ENCODE peak calls at places on chromosomes 6 and 20, in six cellular contexts. One of them, this sample, is unnamed.

GRCh38 chr20:48286571-48287551 is 501.6 kb upstream of the SULF2 start:
- DNase-seq in gastrocnemius medialis: no peak
- DNase-seq in stomach: no peak
- DNase-seq in heart left ventricle: no peak
- DNase-seq in HCT116: no peak
- DNase-seq in endothelial cell of umbilical vein: peak
- DNase-seq in this sample: no peak

GRCh38 chr6:29731281-29731680 is 8.0 kb downstream of the HLA-F start:
- DNase-seq in HCT116: no peak
- DNase-seq in gastrocnemius medialis: no peak
- DNase-seq in stomach: no peak
- DNase-seq in endothelial cell of umbilical vein: no peak
- DNase-seq in heart left ventricle: no peak
- DNase-seq in this sample: no peak

GRCh38 chr6:71394001-71394432 is 105.4 kb downstream of the OGFRL1 start:
- DNase-seq in heart left ventricle: no peak
- DNase-seq in endothelial cell of umbilical vein: no peak
- DNase-seq in gastrocnemius medialis: no peak
- DNase-seq in stomach: no peak
- DNase-seq in HCT116: no peak
- DNase-seq in this sample: no peak

GRCh38 chr6:144104488-144104887 is 9.1 kb upstream of the SF3B5 start:
- DNase-seq in heart left ventricle: no peak
- DNase-seq in HCT116: no peak
- DNase-seq in endothelial cell of umbilical vein: no peak
- DNase-seq in stomach: no peak
- DNase-seq in gastrocnemius medialis: no peak
- DNase-seq in this sample: no peak

GRCh38 chr20:59385461-59385860 is 85.0 kb downstream of the EDN3 start:
- DNase-seq in endothelial cell of umbilical vein: no peak
- DNase-seq in stomach: no peak
- DNase-seq in gastrocnemius medialis: no peak
- DNase-seq in heart left ventricle: no peak
- DNase-seq in HCT116: no peak
- DNase-seq in this sample: no peak

GRCh38 chr6:138622967-138623366 is 123.7 kb upstream of the NHSL1 start:
- DNase-seq in heart left ventricle: no peak
- DNase-seq in stomach: no peak
- DNase-seq in HCT116: no peak
- DNase-seq in gastrocnemius medialis: no peak
- DNase-seq in endothelial cell of umbilical vein: peak
- DNase-seq in this sample: no peak

GRCh38 chr6:2237001-2237400 is 8.4 kb downstream of the GMDS start:
- DNase-seq in stomach: no peak
- DNase-seq in gastrocnemius medialis: no peak
- DNase-seq in HCT116: no peak
- DNase-seq in heart left ventricle: no peak
- DNase-seq in endothelial cell of umbilical vein: peak
- DNase-seq in this sample: no peak

GRCh38 chr6:81067057-81067456 is 685.4 kb downstream of the TENT5A start:
- DNase-seq in gastrocnemius medialis: no peak
- DNase-seq in HCT116: no peak
- DNase-seq in endothelial cell of umbilical vein: no peak
- DNase-seq in heart left ventricle: no peak
- DNase-seq in stomach: no peak
- DNase-seq in this sample: no peak

GRCh38 chr6:124674042-124674441 is 288.2 kb upstream of the RNF217 start:
- DNase-seq in endothelial cell of umbilical vein: no peak
- DNase-seq in HCT116: no peak
- DNase-seq in gastrocnemius medialis: no peak
- DNase-seq in heart left ventricle: no peak
- DNase-seq in stomach: no peak
- DNase-seq in this sample: no peak

GRCh38 chr6:142846883-142847287 is 98.1 kb downstream of the HIVEP2 start:
- DNase-seq in endothelial cell of umbilical vein: peak
- DNase-seq in heart left ventricle: peak
- DNase-seq in HCT116: no peak
- DNase-seq in gastrocnemius medialis: peak
- DNase-seq in stomach: no peak
- DNase-seq in this sample: no peak

GRCh38 chr6:156197513-156197912 is 579.7 kb upstream of the ARID1B start:
- DNase-seq in gastrocnemius medialis: no peak
- DNase-seq in heart left ventricle: no peak
- DNase-seq in stomach: no peak
- DNase-seq in endothelial cell of umbilical vein: peak
- DNase-seq in HCT116: no peak
- DNase-seq in this sample: no peak

GRCh38 chr20:21504323-21504722 is 9.5 kb downstream of the NKX2-2 start:
- DNase-seq in stomach: no peak
- DNase-seq in gastrocnemius medialis: no peak
- DNase-seq in endothelial cell of umbilical vein: no peak
- DNase-seq in heart left ventricle: no peak
- DNase-seq in HCT116: no peak
- DNase-seq in this sample: no peak

GRCh38 chr6:10528170-10528981 is 7.2 kb downstream of the GCNT2 start:
- DNase-seq in gastrocnemius medialis: no peak
- DNase-seq in stomach: peak
- DNase-seq in endothelial cell of umbilical vein: peak
- DNase-seq in HCT116: no peak
- DNase-seq in heart left ventricle: no peak
- DNase-seq in this sample: peak

GRCh38 chr6:156699017-156699421 is 78.2 kb upstream of the ARID1B start:
- DNase-seq in HCT116: no peak
- DNase-seq in endothelial cell of umbilical vein: peak
- DNase-seq in gastrocnemius medialis: no peak
- DNase-seq in heart left ventricle: no peak
- DNase-seq in stomach: no peak
- DNase-seq in this sample: no peak

GRCh38 chr6:132813173-132813856 is 1.1 kb upstream of the RPS12 start:
- DNase-seq in stomach: no peak
- DNase-seq in endothelial cell of umbilical vein: peak
- DNase-seq in HCT116: no peak
- DNase-seq in heart left ventricle: peak
- DNase-seq in gastrocnemius medialis: no peak
- DNase-seq in this sample: peak

GRCh38 chr6:108168501-108168979 is 2.7 kb downstream of the NR2E1 start:
- DNase-seq in HCT116: no peak
- DNase-seq in stomach: peak
- DNase-seq in gastrocnemius medialis: no peak
- DNase-seq in endothelial cell of umbilical vein: no peak
- DNase-seq in heart left ventricle: no peak
- DNase-seq in this sample: peak

GRCh38 chr6:3409699-3410384 is 47.0 kb downstream of the SLC22A23 start:
- DNase-seq in HCT116: no peak
- DNase-seq in endothelial cell of umbilical vein: no peak
- DNase-seq in gastrocnemius medialis: no peak
- DNase-seq in heart left ventricle: no peak
- DNase-seq in stomach: peak
- DNase-seq in this sample: peak

GRCh38 chr20:46897471-46897870 is 2.8 kb downstream of the EYA2 start:
- DNase-seq in stomach: no peak
- DNase-seq in heart left ventricle: no peak
- DNase-seq in HCT116: no peak
- DNase-seq in endothelial cell of umbilical vein: no peak
- DNase-seq in gastrocnemius medialis: no peak
- DNase-seq in this sample: no peak

GRCh38 chr20:10603971-10604864 is 69.6 kb downstream of the JAG1 start:
- DNase-seq in stomach: no peak
- DNase-seq in heart left ventricle: peak
- DNase-seq in HCT116: peak
- DNase-seq in gastrocnemius medialis: peak
- DNase-seq in endothelial cell of umbilical vein: peak
- DNase-seq in this sample: peak

GRCh38 chr6:97705568-97705967 is 422.6 kb upstream of the MMS22L start:
- DNase-seq in gastrocnemius medialis: no peak
- DNase-seq in endothelial cell of umbilical vein: no peak
- DNase-seq in HCT116: peak
- DNase-seq in heart left ventricle: no peak
- DNase-seq in stomach: no peak
- DNase-seq in this sample: no peak

GRCh38 chr6:43992783-43993505 is 134.3 kb downstream of the MRPL14 start:
- DNase-seq in HCT116: no peak
- DNase-seq in stomach: peak
- DNase-seq in endothelial cell of umbilical vein: no peak
- DNase-seq in gastrocnemius medialis: peak
- DNase-seq in heart left ventricle: peak
- DNase-seq in this sample: no peak

GRCh38 chr6:137571854-137572253 is 77.7 kb upstream of the OLIG3 start:
- DNase-seq in HCT116: peak
- DNase-seq in endothelial cell of umbilical vein: peak
- DNase-seq in gastrocnemius medialis: no peak
- DNase-seq in heart left ventricle: no peak
- DNase-seq in stomach: peak
- DNase-seq in this sample: peak

GRCh38 chr20:48295445-48295903 is 510.2 kb upstream of the SULF2 start:
- DNase-seq in heart left ventricle: peak
- DNase-seq in gastrocnemius medialis: no peak
- DNase-seq in HCT116: peak
- DNase-seq in endothelial cell of umbilical vein: peak
- DNase-seq in stomach: no peak
- DNase-seq in this sample: no peak

GRCh38 chr6:26552205-26552604 is 14.0 kb downstream of the HMGN4 start:
- DNase-seq in heart left ventricle: no peak
- DNase-seq in HCT116: no peak
- DNase-seq in endothelial cell of umbilical vein: no peak
- DNase-seq in stomach: no peak
- DNase-seq in gastrocnemius medialis: no peak
- DNase-seq in this sample: no peak

GRCh38 chr6:148497256-148497655 is 154.6 kb downstream of the SASH1 start:
- DNase-seq in gastrocnemius medialis: no peak
- DNase-seq in stomach: no peak
- DNase-seq in HCT116: no peak
- DNase-seq in endothelial cell of umbilical vein: no peak
- DNase-seq in heart left ventricle: no peak
- DNase-seq in this sample: no peak

GRCh38 chr6:53544050-53544499 is 826 bp downstream of the GCLC start:
- DNase-seq in gastrocnemius medialis: no peak
- DNase-seq in heart left ventricle: no peak
- DNase-seq in endothelial cell of umbilical vein: no peak
- DNase-seq in stomach: no peak
- DNase-seq in HCT116: no peak
- DNase-seq in this sample: no peak

GRCh38 chr20:43541214-43541613 is 17.6 kb upstream of the SGK2 start:
- DNase-seq in HCT116: no peak
- DNase-seq in stomach: no peak
- DNase-seq in endothelial cell of umbilical vein: no peak
- DNase-seq in gastrocnemius medialis: no peak
- DNase-seq in heart left ventricle: no peak
- DNase-seq in this sample: no peak

GRCh38 chr6:53428886-53429285 is 80.1 kb upstream of the ELOVL5 start:
- DNase-seq in HCT116: no peak
- DNase-seq in heart left ventricle: no peak
- DNase-seq in gastrocnemius medialis: no peak
- DNase-seq in endothelial cell of umbilical vein: no peak
- DNase-seq in stomach: no peak
- DNase-seq in this sample: no peak

GRCh38 chr6:15400572-15401004 is 154.7 kb downstream of the JARID2 start:
- DNase-seq in HCT116: no peak
- DNase-seq in stomach: no peak
- DNase-seq in heart left ventricle: peak
- DNase-seq in endothelial cell of umbilical vein: peak
- DNase-seq in gastrocnemius medialis: peak
- DNase-seq in this sample: peak
- H3K4me3 ChIP-seq in HCT116: no peak
- H3K4me3 ChIP-seq in stomach: peak
- H3K4me3 ChIP-seq in heart left ventricle: peak
- H3K4me3 ChIP-seq in endothelial cell of umbilical vein: peak
- H3K4me3 ChIP-seq in gastrocnemius medialis: peak
- H3K4me3 ChIP-seq in this sample: peak

DNA sequence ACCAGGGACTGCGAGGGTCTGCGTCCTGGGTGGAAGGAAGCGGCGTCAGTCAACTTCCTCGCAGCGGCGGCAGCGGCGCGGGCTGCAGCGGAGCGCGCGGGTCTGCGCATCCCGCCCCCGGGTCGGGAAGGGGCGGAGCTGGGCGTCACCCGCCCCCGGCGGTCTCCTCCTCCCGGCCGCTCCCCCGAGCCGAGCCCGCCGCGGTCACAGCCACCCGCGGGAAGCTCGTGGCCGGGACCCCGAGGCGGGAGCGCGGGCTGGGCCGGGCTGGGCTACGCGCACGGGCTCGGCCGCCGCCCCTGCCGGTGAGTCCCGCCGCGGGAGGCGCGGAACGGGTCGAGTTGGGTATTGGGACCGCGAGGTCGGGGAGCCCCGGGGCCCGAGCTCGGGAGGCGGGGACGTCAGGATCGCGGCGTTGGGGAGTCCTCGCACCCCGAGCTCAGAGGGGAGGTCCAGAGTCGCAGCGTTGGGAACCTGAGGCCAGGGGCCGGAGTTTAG is at the start of gene PAQR8:
- DNase-seq in heart left ventricle: peak
- DNase-seq in stomach: peak
- DNase-seq in HCT116: peak
- DNase-seq in gastrocnemius medialis: peak
- DNase-seq in endothelial cell of umbilical vein: peak
- DNase-seq in this sample: peak
- TF ChIP-seq POLR2A in heart left ventricle: peak
- TF ChIP-seq POLR2A in stomach: no peak
- TF ChIP-seq POLR2A in HCT116: peak
- TF ChIP-seq POLR2A in gastrocnemius medialis: peak
- TF ChIP-seq POLR2A in endothelial cell of umbilical vein: peak
- TF ChIP-seq POLR2A in this sample: no peak

GRCh38 chr6:68642081-68642480 is 7.0 kb downstream of the ADGRB3 start:
- DNase-seq in HCT116: no peak
- DNase-seq in stomach: no peak
- DNase-seq in heart left ventricle: no peak
- DNase-seq in endothelial cell of umbilical vein: no peak
- DNase-seq in gastrocnemius medialis: no peak
- DNase-seq in this sample: no peak

GRCh38 chr6:68639211-68639610 is 4.1 kb downstream of the ADGRB3 start:
- DNase-seq in HCT116: no peak
- DNase-seq in stomach: no peak
- DNase-seq in heart left ventricle: no peak
- DNase-seq in gastrocnemius medialis: no peak
- DNase-seq in endothelial cell of umbilical vein: no peak
- DNase-seq in this sample: no peak

GRCh38 chr6:68641172-68641571 is 6.1 kb downstream of the ADGRB3 start:
- DNase-seq in endothelial cell of umbilical vein: no peak
- DNase-seq in gastrocnemius medialis: no peak
- DNase-seq in heart left ventricle: no peak
- DNase-seq in HCT116: no peak
- DNase-seq in stomach: no peak
- DNase-seq in this sample: no peak

GRCh38 chr6:68639826-68640505 is 4.9 kb downstream of the ADGRB3 start:
- DNase-seq in heart left ventricle: no peak
- DNase-seq in HCT116: no peak
- DNase-seq in stomach: no peak
- DNase-seq in gastrocnemius medialis: no peak
- DNase-seq in endothelial cell of umbilical vein: no peak
- DNase-seq in this sample: no peak

GRCh38 chr6:68640506-68640875 is 5.4 kb downstream of the ADGRB3 start:
- DNase-seq in heart left ventricle: no peak
- DNase-seq in HCT116: no peak
- DNase-seq in gastrocnemius medialis: no peak
- DNase-seq in endothelial cell of umbilical vein: no peak
- DNase-seq in stomach: no peak
- DNase-seq in this sample: no peak
- H3K4me3 ChIP-seq in heart left ventricle: peak
- H3K4me3 ChIP-seq in HCT116: no peak
- H3K4me3 ChIP-seq in gastrocnemius medialis: peak
- H3K4me3 ChIP-seq in endothelial cell of umbilical vein: no peak
- H3K4me3 ChIP-seq in stomach: peak
- H3K4me3 ChIP-seq in this sample: no peak

GRCh38 chr6:42877695-42878094 is 1.7 kb upstream of the RPL7L1 start:
- DNase-seq in endothelial cell of umbilical vein: no peak
- DNase-seq in gastrocnemius medialis: no peak
- DNase-seq in HCT116: no peak
- DNase-seq in stomach: no peak
- DNase-seq in heart left ventricle: no peak
- DNase-seq in this sample: no peak

GRCh38 chr6:42879372-42880239 is at the start of gene RPL7L1:
- DNase-seq in heart left ventricle: peak
- DNase-seq in gastrocnemius medialis: peak
- DNase-seq in endothelial cell of umbilical vein: peak
- DNase-seq in stomach: peak
- DNase-seq in HCT116: peak
- DNase-seq in this sample: peak
- TF ChIP-seq POLR2A in heart left ventricle: peak
- TF ChIP-seq POLR2A in gastrocnemius medialis: peak
- TF ChIP-seq POLR2A in endothelial cell of umbilical vein: peak
- TF ChIP-seq POLR2A in stomach: no peak
- TF ChIP-seq POLR2A in HCT116: peak
- TF ChIP-seq POLR2A in this sample: peak